ENCODE peak calls at places on chromosomes 3 and 15, in ten cellular contexts. E is kidney; N is thoracic aorta; R is GM10248; B is fibroblast of pulmonary artery; C is CD4-positive, alpha-beta T cell; G is bronchial epithelial cell; K is BJ; X is heart right ventricle; U is GM20000. V is an unnamed sample.

GRCh38 chr3:196620228-196620627 is 19.3 kb upstream of the NRROS start:
- DNase-seq in K (no peak), X (peak), G (no peak), R (peak), B (peak), C (no peak), U (no peak), N (no peak), E (no peak), V (no peak)

GRCh38 chr3:43388909-43389308 is 102.6 kb downstream of the SNRK start:
- DNase-seq in B (peak), E (no peak), G (no peak), N (no peak), X (no peak), R (no peak), K (no peak), C (no peak), U (no peak), V (no peak)

GRCh38 chr15:31598620-31599019 is 272.0 kb downstream of the KLF13 start:
- DNase-seq in E (no peak), B (no peak), K (no peak), X (no peak), R (no peak), G (peak), U (no peak), C (no peak), N (no peak), V (no peak)

GRCh38 chr3:135918600-135918999 is 46.9 kb upstream of the PPP2R3A start:
- DNase-seq in C (no peak), X (no peak), N (no peak), R (no peak), B (peak), E (no peak), K (no peak), U (no peak), G (peak), V (no peak)

GRCh38 chr3:33915796-33916589 is 117.6 kb downstream of the PDCD6IP start:
- DNase-seq in E (no peak), B (peak), X (peak), U (peak), G (peak), R (peak), C (peak), K (no peak), N (no peak), V (no peak)

GRCh38 chr3:50170689-50171088 is 15.6 kb downstream of the SEMA3F start:
- DNase-seq in E (peak), B (peak), N (no peak), C (no peak), U (no peak), R (no peak), K (no peak), G (no peak), X (peak), V (no peak)

GRCh38 chr15:95626501-95627361 is 703.8 kb upstream of the NR2F2 start:
- DNase-seq in U (no peak), B (no peak), K (no peak), X (peak), N (no peak), C (no peak), G (no peak), R (no peak), E (no peak), V (no peak)

GRCh38 chr3:142915636-142916035 is 26.8 kb upstream of the PCOLCE2 start:
- DNase-seq in C (no peak), U (no peak), B (no peak), N (no peak), X (no peak), R (no peak), E (no peak), K (no peak), G (no peak), V (no peak)

GRCh38 chr3:157077565-157077991 is 82.4 kb downstream of the CCNL1 start:
- DNase-seq in E (no peak), C (no peak), X (no peak), K (no peak), R (no peak), B (peak), G (no peak), U (no peak), N (peak), V (no peak)

GRCh38 chr15:29490747-29491471 is 221.3 kb upstream of the NSMCE3 start:
- DNase-seq in G (no peak), K (no peak), R (no peak), C (no peak), E (no peak), B (no peak), U (no peak), X (no peak), N (no peak), V (no peak)

GRCh38 chr3:45948409-45948808 is 5.1 kb downstream of the CXCR6 start:
- DNase-seq in R (no peak), E (no peak), C (no peak), N (no peak), X (no peak), U (no peak), G (no peak), K (peak), B (no peak), V (no peak)

GRCh38 chr3:187361835-187362234 is 6.3 kb upstream of the RTP4 start:
- DNase-seq in B (no peak), G (no peak), U (no peak), X (no peak), K (no peak), N (no peak), E (no peak), C (no peak), R (no peak), V (no peak)

GRCh38 chr15:21261965-21262850 is 178.1 kb downstream of the POTEB3 start:
- DNase-seq in E (peak), C (peak), X (no peak), B (no peak), U (peak), K (no peak), R (peak), N (no peak), G (no peak), V (peak)

GRCh38 chr15:92098869-92099268 is 245.4 kb downstream of the SLCO3A1 start:
- DNase-seq in X (peak), R (no peak), N (no peak), G (no peak), C (no peak), U (no peak), E (no peak), B (no peak), K (no peak), V (no peak)

GRCh38 chr15:47570044-47570443 is 147.3 kb upstream of the SEMA6D start:
- DNase-seq in G (no peak), K (no peak), R (no peak), U (no peak), N (no peak), X (no peak), C (no peak), B (no peak), E (no peak), V (no peak)

GRCh38 chr3:140243536-140243935 is 308.6 kb downstream of the CLSTN2 start:
- DNase-seq in K (no peak), G (no peak), B (no peak), U (no peak), R (no peak), E (no peak), X (no peak), N (no peak), C (no peak), V (no peak)

GRCh38 chr3:160885791-160886286 is 129.8 kb downstream of the PPM1L start:
- DNase-seq in E (peak), B (peak), X (peak), G (no peak), U (no peak), K (no peak), R (no peak), C (no peak), N (no peak), V (no peak)

GRCh38 chr15:96578393-96578792 is 247.9 kb downstream of the NR2F2 start:
- DNase-seq in N (no peak), E (no peak), C (no peak), K (no peak), U (no peak), X (no peak), B (no peak), R (no peak), G (no peak), V (no peak)

GRCh38 chr15:71357967-71358366 is 242.7 kb downstream of the THSD4 start:
- DNase-seq in K (no peak), C (no peak), N (no peak), G (no peak), E (no peak), B (no peak), R (no peak), X (no peak), U (no peak), V (no peak)

GRCh38 chr3:89332311-89333159 is 225.1 kb downstream of the EPHA3 start:
- DNase-seq in N (no peak), G (no peak), U (no peak), K (no peak), C (no peak), X (no peak), E (no peak), B (no peak), R (no peak), V (no peak)

GRCh38 chr15:68844856-68845550 is 24.3 kb upstream of the ANP32A start:
- DNase-seq in N (no peak), G (no peak), R (no peak), U (no peak), B (no peak), K (no peak), E (no peak), C (no peak), X (no peak), V (no peak)

GRCh38 chr15:90665288-90666134 is 51.6 kb upstream of the BLM start:
- DNase-seq in U (peak), R (peak), X (peak), G (peak), N (no peak), K (no peak), C (no peak), B (peak), E (peak), V (no peak)

GRCh38 chr3:130906374-130906995 is 12.6 kb downstream of the ATP2C1 start:
- DNase-seq in C (no peak), E (no peak), R (no peak), N (no peak), X (no peak), B (peak), G (peak), U (no peak), K (no peak), V (no peak)

GRCh38 chr15:66154581-66154980 is 99.0 kb downstream of the MEGF11 start:
- DNase-seq in G (no peak), U (no peak), K (no peak), C (no peak), X (no peak), E (no peak), B (no peak), R (no peak), N (no peak), V (no peak)

GRCh38 chr3:5056005-5056391 is 66.1 kb upstream of the ARL8B start:
- DNase-seq in G (no peak), E (no peak), C (no peak), U (no peak), N (no peak), X (peak), B (no peak), R (no peak), K (peak), V (no peak)

GRCh38 chr3:131708216-131708615 is 205.4 kb upstream of the MRPL3 start:
- DNase-seq in X (no peak), N (no peak), E (no peak), C (no peak), K (no peak), R (no peak), B (no peak), U (no peak), G (peak), V (no peak)

GRCh38 chr3:152779649-152780048 is 55.3 kb upstream of the P2RY1 start:
- DNase-seq in R (no peak), N (no peak), E (no peak), C (no peak), B (peak), G (no peak), U (no peak), K (no peak), X (no peak), V (no peak)

GRCh38 chr3:15541371-15541770 is 19.9 kb upstream of the COLQ start:
- DNase-seq in E (no peak), U (no peak), R (no peak), N (no peak), C (no peak), K (no peak), B (no peak), X (no peak), G (no peak), V (no peak)

GRCh38 chr3:65761890-65762605 is 276.7 kb downstream of the MAGI1 start:
- DNase-seq in R (no peak), U (no peak), G (no peak), E (no peak), B (no peak), X (no peak), C (no peak), N (no peak), K (no peak), V (no peak)

GRCh38 chr15:89361451-89362202 is 27.0 kb upstream of the POLG start:
- DNase-seq in E (peak), U (peak), K (no peak), C (peak), R (peak), X (peak), G (peak), N (no peak), B (peak), V (no peak)

GRCh38 chr3:80439490-80439889 is 671.7 kb upstream of the ROBO1 start:
- DNase-seq in B (no peak), N (no peak), G (no peak), K (no peak), E (no peak), R (no peak), C (no peak), X (no peak), U (no peak), V (no peak)

GRCh38 chr3:53457068-53457467 is 37.3 kb upstream of the CACNA1D start:
- DNase-seq in E (no peak), X (no peak), G (no peak), B (no peak), N (no peak), K (no peak), R (no peak), C (no peak), U (no peak), V (no peak)

GRCh38 chr3:98743071-98743470 is 20.1 kb upstream of the ST3GAL6 start:
- DNase-seq in R (no peak), E (no peak), B (no peak), G (no peak), C (no peak), K (no peak), U (no peak), X (no peak), N (no peak), V (no peak)

GRCh38 chr15:50183112-50183794 is 1.3 kb downstream of the SLC27A2 start:
- DNase-seq in U (peak), C (no peak), X (no peak), E (no peak), G (no peak), N (no peak), K (no peak), B (no peak), R (peak), V (no peak)

GRCh38 chr3:154121236-154122095 is at the start of gene ARHGEF26:
- DNase-seq in G (peak), C (peak), X (peak), U (peak), E (peak), N (peak), B (peak), R (peak), K (no peak), V (peak)

GRCh38 chr15:101539492-101539891 is 50.0 kb upstream of the PCSK6 start:
- DNase-seq in R (no peak), N (no peak), X (no peak), K (no peak), E (no peak), G (no peak), B (no peak), U (no peak), C (no peak), V (no peak)

DNA sequence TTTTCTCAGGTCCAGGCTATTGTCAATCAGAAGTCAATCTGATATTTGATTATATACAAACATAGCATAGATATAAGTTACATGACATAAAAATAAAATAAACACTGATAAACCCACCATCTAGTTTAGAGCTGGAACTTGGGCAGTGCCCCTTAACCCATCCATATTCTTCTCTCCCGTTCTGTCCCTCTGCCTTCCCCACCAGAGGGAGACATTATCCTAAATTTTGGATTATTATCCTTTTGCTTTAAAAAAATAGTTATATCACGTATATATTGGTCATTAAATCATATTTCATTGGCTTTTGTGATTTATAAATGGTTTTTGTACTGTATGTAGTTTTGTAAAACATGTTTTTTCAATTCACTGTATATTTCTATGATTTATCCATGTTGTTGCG is 107.9 kb downstream of the GMPS start:
- DNase-seq in X (no peak), C (no peak), G (no peak), K (no peak), B (no peak), N (no peak), E (no peak), R (no peak), U (no peak), V (no peak)
- TF ChIP-seq CTCF in X (no peak), C (no peak), G (no peak), K (peak), B (peak), N (no peak), E (no peak), R (no peak), U (no peak), V (no peak)

GRCh38 chr3:127448671-127449070 is 141.9 kb downstream of the TPRA1 start:
- DNase-seq in B (no peak), G (no peak), E (peak), C (no peak), N (no peak), K (no peak), U (no peak), R (no peak), X (no peak), V (no peak)

GRCh38 chr3:127449489-127450212 is 140.9 kb downstream of the TPRA1 start:
- DNase-seq in B (no peak), N (no peak), K (no peak), R (no peak), U (no peak), X (no peak), C (no peak), G (no peak), E (peak), V (no peak)

GRCh38 chr3:127450331-127450730 is 140.2 kb downstream of the TPRA1 start:
- DNase-seq in X (no peak), C (no peak), K (no peak), G (no peak), R (no peak), N (no peak), U (no peak), B (no peak), E (peak), V (no peak)

GRCh38 chr3:127446756-127447155 is 143.8 kb downstream of the TPRA1 start:
- DNase-seq in X (no peak), E (peak), B (no peak), G (no peak), R (no peak), K (no peak), U (no peak), C (no peak), N (no peak), V (peak)

GRCh38 chr3:127448161-127448561 is 142.4 kb downstream of the TPRA1 start:
- DNase-seq in X (no peak), K (no peak), N (no peak), C (no peak), B (no peak), E (peak), G (peak), R (no peak), U (no peak), V (peak)
- TF ChIP-seq CTCF in X (no peak), K (no peak), N (no peak), C (no peak), B (no peak), E (no peak), G (peak), R (no peak), U (no peak), V (no peak)

DNA sequence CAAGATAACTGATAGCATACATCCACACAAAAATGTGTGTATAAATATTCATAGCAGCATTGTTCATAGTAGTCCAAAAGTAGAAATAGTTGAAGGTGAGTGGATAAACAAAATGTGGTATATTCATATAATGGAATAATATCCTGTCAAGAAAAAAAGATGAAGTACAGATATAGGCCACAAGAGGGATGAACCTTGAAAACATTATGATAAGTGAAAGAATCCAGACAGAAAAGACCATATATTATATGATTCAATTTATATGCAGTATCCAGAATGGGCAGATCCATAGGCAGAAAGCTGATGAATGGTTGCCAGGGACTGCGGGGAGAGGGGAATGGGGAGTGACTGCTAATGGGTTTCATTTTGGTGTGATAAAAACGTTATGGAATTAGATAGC is 54.3 kb upstream of the TNIK start:
- DNase-seq in R (no peak), B (no peak), U (no peak), G (no peak), N (no peak), C (no peak), X (no peak), E (no peak), K (no peak), V (no peak)
- TF ChIP-seq CTCF in R (no peak), B (no peak), U (no peak), G (no peak), N (no peak), C (no peak), X (no peak), E (no peak), K (no peak), V (no peak)

GRCh38 chr15:62653122-62653521 is 389.4 kb upstream of the TPM1 start:
- DNase-seq in U (no peak), G (no peak), R (no peak), E (no peak), N (no peak), C (no peak), X (no peak), K (no peak), B (no peak), V (no peak)

GRCh38 chr15:62644874-62645755 is 397.4 kb upstream of the TPM1 start:
- DNase-seq in B (no peak), K (no peak), R (no peak), X (no peak), G (no peak), E (no peak), C (no peak), U (no peak), N (no peak), V (no peak)

GRCh38 chr15:62649793-62650420 is 392.6 kb upstream of the TPM1 start:
- DNase-seq in G (no peak), X (peak), R (peak), N (no peak), C (no peak), B (peak), U (peak), E (no peak), K (no peak), V (no peak)

GRCh38 chr15:62647195-62647865 is 395.2 kb upstream of the TPM1 start:
- DNase-seq in K (peak), B (peak), R (no peak), N (no peak), C (no peak), G (peak), U (no peak), E (no peak), X (peak), V (no peak)

GRCh38 chr15:62648954-62649353 is 393.6 kb upstream of the TPM1 start:
- DNase-seq in K (no peak), N (no peak), X (no peak), B (peak), R (peak), C (no peak), E (no peak), U (peak), G (peak), V (no peak)
- TF ChIP-seq CTCF in K (peak), N (peak), X (peak), B (peak), R (peak), C (no peak), E (peak), U (no peak), G (peak), V (no peak)

V was measured in omental fat pad.